ENCODE peak calls at places on chromosome 7, in four cellular contexts. U is nephron progenitor cell, Z is GM12865, G is NCI-H2081 treated with DMSO at 0.1 percent for 48 hours. D is an unnamed sample.

GRCh38 chr7:2971914-2972530 is 71.6 kb downstream of the CARD11 start:
- DNase-seq in U (no peak), Z (peak), G (no peak), D (no peak)

GRCh38 chr7:64541438-64542359 is 21.2 kb downstream of the ZNF680 start:
- DNase-seq in U (no peak), Z (no peak), G (no peak), D (no peak)

GRCh38 chr7:93043393-93043985 is 74.3 kb downstream of the SAMD9 start:
- DNase-seq in U (peak), Z (no peak), G (no peak), D (no peak)

GRCh38 chr7:28823582-28823981 is 134.5 kb downstream of the TRIL start:
- DNase-seq in U (no peak), Z (no peak), G (no peak), D (no peak)

GRCh38 chr7:67343566-67343965 is 346.9 kb downstream of the TYW1 start:
- DNase-seq in U (no peak), Z (no peak), G (peak), D (no peak)

GRCh38 chr7:43933902-43934560 is 7.8 kb downstream of the UBE2D4 start:
- DNase-seq in U (no peak), Z (no peak), G (no peak), D (no peak)

GRCh38 chr7:46551603-46552002 is 630.5 kb upstream of the IGFBP3 start:
- DNase-seq in U (no peak), Z (no peak), G (no peak), D (no peak)

GRCh38 chr7:44977304-44977858 is 1.4 kb downstream of the MYO1G start:
- DNase-seq in U (no peak), Z (peak), G (no peak), D (no peak)

GRCh38 chr7:128099204-128099671 is 68.0 kb upstream of the LRRC4 start:
- DNase-seq in U (no peak), Z (no peak), G (no peak), D (no peak)

GRCh38 chr7:101625076-101625914 is 3.8 kb downstream of the MYL10 start:
- DNase-seq in U (peak), Z (no peak), G (no peak), D (no peak)

GRCh38 chr7:21898265-21898930 is 47.3 kb downstream of the CDCA7L start:
- DNase-seq in U (no peak), Z (peak), G (no peak), D (peak)

GRCh38 chr7:40015790-40016296 is 65.8 kb downstream of the CDK13 start:
- DNase-seq in U (no peak), Z (peak), G (no peak), D (no peak)

GRCh38 chr7:1839701-1840100 is 169.6 kb downstream of the ELFN1 start:
- DNase-seq in U (no peak), Z (no peak), G (no peak), D (no peak)

GRCh38 chr7:98266840-98267239 is 14.6 kb upstream of the BRI3 start:
- DNase-seq in U (no peak), Z (no peak), G (no peak), D (no peak)

GRCh38 chr7:128192497-128193142 is 48.5 kb upstream of the LEP start:
- DNase-seq in U (no peak), Z (no peak), G (no peak), D (no peak)

GRCh38 chr7:101686030-101686429 is 56.9 kb upstream of the MYL10 start:
- DNase-seq in U (no peak), Z (no peak), G (no peak), D (no peak)

GRCh38 chr7:127536426-127537152 is 48.8 kb downstream of the GCC1 start:
- DNase-seq in U (peak), Z (no peak), G (no peak), D (no peak)

GRCh38 chr7:43781726-43782607 is 23.5 kb downstream of the BLVRA start:
- DNase-seq in U (no peak), Z (no peak), G (no peak), D (no peak)

GRCh38 chr7:121382479-121382878 is 13.6 kb downstream of the FAM3C start:
- DNase-seq in U (no peak), Z (no peak), G (no peak), D (no peak)

GRCh38 chr7:112202819-112203218 is 3.4 kb downstream of the DOCK4 start:
- DNase-seq in U (no peak), Z (peak), G (peak), D (peak)

GRCh38 chr7:122532406-122533269 is 166.3 kb downstream of the RNF133 start:
- DNase-seq in U (no peak), Z (no peak), G (no peak), D (peak)

GRCh38 chr7:151114151-151115090 is 28.1 kb downstream of the AGAP3 start:
- DNase-seq in U (peak), Z (no peak), G (no peak), D (no peak)

GRCh38 chr7:128217030-128217805 is 23.9 kb upstream of the LEP start:
- DNase-seq in U (no peak), Z (no peak), G (no peak), D (no peak)

GRCh38 chr7:12772768-12773167 is 85.3 kb downstream of the ARL4A start:
- DNase-seq in U (no peak), Z (no peak), G (no peak), D (no peak)

GRCh38 chr7:29102554-29103151 is 43.7 kb downstream of the CPVL start:
- DNase-seq in U (peak), Z (peak), G (no peak), D (peak)

GRCh38 chr7:107103369-107103768 is 58.9 kb downstream of the PRKAR2B start:
- DNase-seq in U (no peak), Z (no peak), G (no peak), D (no peak)

GRCh38 chr7:69598081-69598486 is at the start of gene AUTS2:
- DNase-seq in U (peak), Z (peak), G (no peak), D (peak)

GRCh38 chr7:141053626-141054025 is 20.2 kb upstream of the TMEM178B start:
- DNase-seq in U (no peak), Z (peak), G (no peak), D (no peak)

GRCh38 chr7:103524042-103524907 is 78.3 kb upstream of the SLC26A5 start:
- DNase-seq in U (no peak), Z (peak), G (no peak), D (peak)

GRCh38 chr7:89091550-89091949 is 296.0 kb upstream of the TEX47 start:
- DNase-seq in U (no peak), Z (no peak), G (no peak), D (no peak)

GRCh38 chr7:101882595-101883564 is 65.5 kb downstream of the CUX1 start:
- DNase-seq in U (peak), Z (no peak), G (peak), D (no peak)

GRCh38 chr7:134684165-134684564 is 37.5 kb downstream of the BPGM start:
- DNase-seq in U (no peak), Z (no peak), G (no peak), D (no peak)

GRCh38 chr7:7416031-7416968 is 119.4 kb downstream of the COL28A1 start:
- DNase-seq in U (no peak), Z (peak), G (no peak), D (no peak)

GRCh38 chr7:74615933-74616780 is 41.4 kb upstream of the GTF2I start:
- DNase-seq in U (no peak), Z (no peak), G (no peak), D (peak)

GRCh38 chr7:49346200-49346899 is 422.0 kb downstream of the CDC14C start:
- DNase-seq in U (no peak), Z (no peak), G (no peak), D (no peak)

GRCh38 chr7:150610193-150610592 is 22.0 kb downstream of the GIMAP6 start:
- DNase-seq in U (no peak), Z (no peak), G (no peak), D (peak)

GRCh38 chr7:101644879-101645278 is 15.8 kb upstream of the MYL10 start:
- DNase-seq in U (no peak), Z (no peak), G (no peak), D (no peak)

GRCh38 chr7:50733552-50733951 is 49.1 kb downstream of the GRB10 start:
- DNase-seq in U (no peak), Z (no peak), G (no peak), D (no peak)

GRCh38 chr7:85095816-85096215 is 91.0 kb downstream of the SEMA3D start:
- DNase-seq in U (no peak), Z (no peak), G (no peak), D (no peak)

GRCh38 chr7:98877692-98878364 is 504 bp upstream of the TRRAP start:
- DNase-seq in U (no peak), Z (no peak), G (no peak), D (no peak)

D was measured in MM.1S.